ENCODE peak calls at places on chromosome 10, in seven cellular contexts. A, I, B, R, S, L and F are unnamed samples.

GRCh38 chr10:126014309-126014708 is 117.9 kb downstream of the FANK1 start:
- DNase-seq in A (no peak), I (no peak), B (no peak), R (no peak), S (no peak), L (no peak), F (no peak)

GRCh38 chr10:129770286-129770685 is 193.8 kb downstream of the EBF3 start:
- DNase-seq in A (no peak), I (no peak), B (no peak), R (no peak), S (no peak), L (no peak), F (no peak)

GRCh38 chr10:44424298-44424697 is 39.4 kb upstream of the CXCL12 start:
- DNase-seq in A (no peak), I (no peak), B (no peak), R (no peak), S (no peak), L (no peak), F (no peak)

GRCh38 chr10:4812952-4813351 is 13.1 kb upstream of the AKR1E2 start:
- DNase-seq in A (no peak), I (no peak), B (no peak), R (no peak), S (no peak), L (no peak), F (no peak)

GRCh38 chr10:6024334-6024682 is 37.9 kb downstream of the IL2RA start:
- DNase-seq in A (no peak), I (no peak), B (no peak), R (no peak), S (no peak), L (no peak), F (no peak)

GRCh38 chr10:61903991-61904350 is 2.5 kb downstream of the ARID5B start:
- DNase-seq in A (no peak), I (no peak), B (no peak), R (no peak), S (no peak), L (no peak), F (no peak)

GRCh38 chr10:86953747-86954680 is 3.4 kb downstream of the MMRN2 start:
- DNase-seq in A (no peak), I (no peak), B (peak), R (no peak), S (no peak), L (no peak), F (no peak)

GRCh38 chr10:60192986-60193385 is 196.7 kb downstream of the ANK3 start:
- DNase-seq in A (no peak), I (no peak), B (no peak), R (no peak), S (no peak), L (no peak), F (no peak)

GRCh38 chr10:70355234-70356021 is 27.0 kb downstream of the LRRC20 start:
- DNase-seq in A (peak), I (no peak), B (no peak), R (no peak), S (peak), L (no peak), F (no peak)

GRCh38 chr10:28592953-28593352 is 60.0 kb downstream of the WAC start:
- DNase-seq in A (no peak), I (no peak), B (no peak), R (no peak), S (no peak), L (no peak), F (no peak)

GRCh38 chr10:58518775-58519174 is 6.1 kb downstream of the BICC1 start:
- DNase-seq in A (no peak), I (no peak), B (no peak), R (no peak), S (no peak), L (no peak), F (no peak)

GRCh38 chr10:454860-455259 is 234.6 kb downstream of the DIP2C start:
- DNase-seq in A (no peak), I (no peak), B (peak), R (no peak), S (peak), L (no peak), F (no peak)

GRCh38 chr10:112271982-112272381 is 11.2 kb upstream of the TECTB start:
- DNase-seq in A (no peak), I (no peak), B (no peak), R (no peak), S (no peak), L (no peak), F (no peak)

GRCh38 chr10:114831186-114831867 is 9.7 kb downstream of the FHIP2A start:
- DNase-seq in A (no peak), I (no peak), B (no peak), R (no peak), S (no peak), L (no peak), F (no peak)

GRCh38 chr10:85542149-85542548 is 824.4 kb downstream of the GRID1 start:
- DNase-seq in A (no peak), I (no peak), B (no peak), R (no peak), S (no peak), L (no peak), F (no peak)

GRCh38 chr10:131881104-131881880 is 19.5 kb upstream of the PPP2R2D start:
- DNase-seq in A (no peak), I (no peak), B (no peak), R (no peak), S (no peak), L (no peak), F (no peak)

GRCh38 chr10:46310851-46311250 is 24.1 kb downstream of the ANTXRL start:
- DNase-seq in A (no peak), I (no peak), B (no peak), R (no peak), S (no peak), L (no peak), F (no peak)

GRCh38 chr10:120819366-120819765 is 31.8 kb upstream of the WDR11 start:
- DNase-seq in A (no peak), I (no peak), B (no peak), R (no peak), S (no peak), L (no peak), F (no peak)

GRCh38 chr10:86401588-86402282 is 35.1 kb upstream of the GRID1 start:
- DNase-seq in A (peak), I (no peak), B (no peak), R (no peak), S (peak), L (no peak), F (no peak)

GRCh38 chr10:484925-485661 is 204.4 kb downstream of the DIP2C start:
- DNase-seq in A (peak), I (no peak), B (no peak), R (no peak), S (no peak), L (no peak), F (no peak)

GRCh38 chr10:13048762-13049161 is 47.2 kb upstream of the CCDC3 start:
- DNase-seq in A (no peak), I (no peak), B (no peak), R (no peak), S (no peak), L (no peak), F (no peak)

GRCh38 chr10:5679606-5680005 is 5.0 kb upstream of the TASOR2 start:
- DNase-seq in A (no peak), I (no peak), B (no peak), R (no peak), S (no peak), L (no peak), F (no peak)

GRCh38 chr10:29712108-29712507 is 77.3 kb upstream of the SVIL start:
- DNase-seq in A (no peak), I (no peak), B (no peak), R (no peak), S (no peak), L (no peak), F (no peak)